ENCODE peak calls at places on chromosomes 6 and 20, in six cellular contexts. One of them, this sample, is unnamed.
A peak's percentile ranks its signal among the peaks of the same experiment; 100 is the strongest.

GRCh38 chr6:74749211-74750142 is 456.4 kb downstream of the COL12A1 start:
- DNase-seq in stimulated activated CD4-positive, alpha-beta T cell treated with anti-CD3 and anti-CD28 coated beads, Interleukin-15, amount 100 ng/mL, for 24 hours: no peak
- DNase-seq in lung microvascular endothelial cell: no peak
- DNase-seq in AG08395: no peak
- DNase-seq in activated T-helper 1 cell treated with anti-CD3 and anti-CD28 coated beads, Interleukin-2, amount 50 U/mL, for 16 hours: no peak
- DNase-seq in AG09319: no peak
- DNase-seq in this sample: no peak

GRCh38 chr20:48794360-48794759 is 33.4 kb downstream of the PREX1 start:
- DNase-seq in AG09319: no peak
- DNase-seq in AG08395: no peak
- DNase-seq in lung microvascular endothelial cell: no peak
- DNase-seq in activated T-helper 1 cell treated with anti-CD3 and anti-CD28 coated beads, Interleukin-2, amount 50 U/mL, for 16 hours: no peak
- DNase-seq in stimulated activated CD4-positive, alpha-beta T cell treated with anti-CD3 and anti-CD28 coated beads, Interleukin-15, amount 100 ng/mL, for 24 hours: no peak
- DNase-seq in this sample: no peak

GRCh38 chr20:51327251-51327841 is 215.2 kb downstream of the NFATC2 start:
- DNase-seq in activated T-helper 1 cell treated with anti-CD3 and anti-CD28 coated beads, Interleukin-2, amount 50 U/mL, for 16 hours: no peak
- DNase-seq in AG09319: peak; percentile 28
- DNase-seq in lung microvascular endothelial cell: peak; percentile 89
- DNase-seq in stimulated activated CD4-positive, alpha-beta T cell treated with anti-CD3 and anti-CD28 coated beads, Interleukin-15, amount 100 ng/mL, for 24 hours: no peak
- DNase-seq in AG08395: peak; percentile 81
- DNase-seq in this sample: no peak

GRCh38 chr6:142011775-142012174 is 121.0 kb upstream of the GJE1 start:
- DNase-seq in lung microvascular endothelial cell: no peak
- DNase-seq in AG08395: no peak
- DNase-seq in activated T-helper 1 cell treated with anti-CD3 and anti-CD28 coated beads, Interleukin-2, amount 50 U/mL, for 16 hours: no peak
- DNase-seq in AG09319: no peak
- DNase-seq in stimulated activated CD4-positive, alpha-beta T cell treated with anti-CD3 and anti-CD28 coated beads, Interleukin-15, amount 100 ng/mL, for 24 hours: no peak
- DNase-seq in this sample: no peak

GRCh38 chr6:43456737-43457126 is 1.4 kb upstream of the DLK2 start:
- DNase-seq in AG09319: no peak
- DNase-seq in lung microvascular endothelial cell: no peak
- DNase-seq in stimulated activated CD4-positive, alpha-beta T cell treated with anti-CD3 and anti-CD28 coated beads, Interleukin-15, amount 100 ng/mL, for 24 hours: no peak
- DNase-seq in activated T-helper 1 cell treated with anti-CD3 and anti-CD28 coated beads, Interleukin-2, amount 50 U/mL, for 16 hours: no peak
- DNase-seq in AG08395: no peak
- DNase-seq in this sample: no peak

GRCh38 chr20:63118786-63119450 is 97.0 kb downstream of the YTHDF1 start:
- DNase-seq in lung microvascular endothelial cell: no peak
- DNase-seq in activated T-helper 1 cell treated with anti-CD3 and anti-CD28 coated beads, Interleukin-2, amount 50 U/mL, for 16 hours: no peak
- DNase-seq in AG09319: no peak
- DNase-seq in stimulated activated CD4-positive, alpha-beta T cell treated with anti-CD3 and anti-CD28 coated beads, Interleukin-15, amount 100 ng/mL, for 24 hours: no peak
- DNase-seq in AG08395: no peak
- DNase-seq in this sample: no peak

GRCh38 chr6:1575213-1576041 is 34.3 kb upstream of the FOXC1 start:
- DNase-seq in activated T-helper 1 cell treated with anti-CD3 and anti-CD28 coated beads, Interleukin-2, amount 50 U/mL, for 16 hours: no peak
- DNase-seq in stimulated activated CD4-positive, alpha-beta T cell treated with anti-CD3 and anti-CD28 coated beads, Interleukin-15, amount 100 ng/mL, for 24 hours: no peak
- DNase-seq in lung microvascular endothelial cell: no peak
- DNase-seq in AG08395: peak; percentile 50
- DNase-seq in AG09319: no peak
- DNase-seq in this sample: peak; percentile 67

GRCh38 chr6:36114798-36115408 is 15.4 kb upstream of the MAPK13 start:
- DNase-seq in lung microvascular endothelial cell: no peak
- DNase-seq in AG08395: no peak
- DNase-seq in AG09319: no peak
- DNase-seq in stimulated activated CD4-positive, alpha-beta T cell treated with anti-CD3 and anti-CD28 coated beads, Interleukin-15, amount 100 ng/mL, for 24 hours: no peak
- DNase-seq in activated T-helper 1 cell treated with anti-CD3 and anti-CD28 coated beads, Interleukin-2, amount 50 U/mL, for 16 hours: no peak
- DNase-seq in this sample: peak; percentile 60

GRCh38 chr6:140623498-140623897 is 1249.0 kb upstream of the CITED2 start:
- DNase-seq in activated T-helper 1 cell treated with anti-CD3 and anti-CD28 coated beads, Interleukin-2, amount 50 U/mL, for 16 hours: no peak
- DNase-seq in lung microvascular endothelial cell: peak; percentile 16
- DNase-seq in stimulated activated CD4-positive, alpha-beta T cell treated with anti-CD3 and anti-CD28 coated beads, Interleukin-15, amount 100 ng/mL, for 24 hours: no peak
- DNase-seq in AG09319: peak; percentile 52
- DNase-seq in AG08395: peak; percentile 39
- DNase-seq in this sample: no peak

GRCh38 chr6:129686941-129687627 is 22.9 kb downstream of the ARHGAP18 start:
- DNase-seq in AG09319: no peak
- DNase-seq in lung microvascular endothelial cell: no peak
- DNase-seq in stimulated activated CD4-positive, alpha-beta T cell treated with anti-CD3 and anti-CD28 coated beads, Interleukin-15, amount 100 ng/mL, for 24 hours: peak; percentile 59
- DNase-seq in activated T-helper 1 cell treated with anti-CD3 and anti-CD28 coated beads, Interleukin-2, amount 50 U/mL, for 16 hours: no peak
- DNase-seq in AG08395: no peak
- DNase-seq in this sample: peak; percentile 76

GRCh38 chr20:19382371-19382770 is 169.9 kb downstream of the SLC24A3 start:
- DNase-seq in lung microvascular endothelial cell: no peak
- DNase-seq in stimulated activated CD4-positive, alpha-beta T cell treated with anti-CD3 and anti-CD28 coated beads, Interleukin-15, amount 100 ng/mL, for 24 hours: no peak
- DNase-seq in AG08395: no peak
- DNase-seq in activated T-helper 1 cell treated with anti-CD3 and anti-CD28 coated beads, Interleukin-2, amount 50 U/mL, for 16 hours: no peak
- DNase-seq in AG09319: no peak
- DNase-seq in this sample: no peak

GRCh38 chr20:46202758-46203509 is 84.8 kb downstream of the CD40 start:
- DNase-seq in stimulated activated CD4-positive, alpha-beta T cell treated with anti-CD3 and anti-CD28 coated beads, Interleukin-15, amount 100 ng/mL, for 24 hours: no peak
- DNase-seq in activated T-helper 1 cell treated with anti-CD3 and anti-CD28 coated beads, Interleukin-2, amount 50 U/mL, for 16 hours: no peak
- DNase-seq in lung microvascular endothelial cell: no peak
- DNase-seq in AG08395: peak; percentile 45
- DNase-seq in AG09319: no peak
- DNase-seq in this sample: no peak

GRCh38 chr20:24755411-24755922 is 193.6 kb upstream of the CST7 start:
- DNase-seq in stimulated activated CD4-positive, alpha-beta T cell treated with anti-CD3 and anti-CD28 coated beads, Interleukin-15, amount 100 ng/mL, for 24 hours: no peak
- DNase-seq in activated T-helper 1 cell treated with anti-CD3 and anti-CD28 coated beads, Interleukin-2, amount 50 U/mL, for 16 hours: no peak
- DNase-seq in AG08395: no peak
- DNase-seq in AG09319: no peak
- DNase-seq in lung microvascular endothelial cell: no peak
- DNase-seq in this sample: no peak

GRCh38 chr20:48826883-48827771 is 672 bp downstream of the PREX1 start:
- DNase-seq in AG09319: no peak
- DNase-seq in AG08395: no peak
- DNase-seq in lung microvascular endothelial cell: peak; percentile 49
- DNase-seq in activated T-helper 1 cell treated with anti-CD3 and anti-CD28 coated beads, Interleukin-2, amount 50 U/mL, for 16 hours: no peak
- DNase-seq in stimulated activated CD4-positive, alpha-beta T cell treated with anti-CD3 and anti-CD28 coated beads, Interleukin-15, amount 100 ng/mL, for 24 hours: peak; percentile 50
- DNase-seq in this sample: no peak

GRCh38 chr6:28922841-28923317 is 906 bp downstream of the TRIM27 start:
- DNase-seq in activated T-helper 1 cell treated with anti-CD3 and anti-CD28 coated beads, Interleukin-2, amount 50 U/mL, for 16 hours: no peak
- DNase-seq in stimulated activated CD4-positive, alpha-beta T cell treated with anti-CD3 and anti-CD28 coated beads, Interleukin-15, amount 100 ng/mL, for 24 hours: peak; percentile 57
- DNase-seq in lung microvascular endothelial cell: peak; percentile 84
- DNase-seq in AG08395: peak; percentile 28
- DNase-seq in AG09319: no peak
- DNase-seq in this sample: no peak

GRCh38 chr6:52293067-52293466 is 8.5 kb upstream of the MCM3 start:
- DNase-seq in AG09319: no peak
- DNase-seq in activated T-helper 1 cell treated with anti-CD3 and anti-CD28 coated beads, Interleukin-2, amount 50 U/mL, for 16 hours: no peak
- DNase-seq in stimulated activated CD4-positive, alpha-beta T cell treated with anti-CD3 and anti-CD28 coated beads, Interleukin-15, amount 100 ng/mL, for 24 hours: no peak
- DNase-seq in lung microvascular endothelial cell: peak; percentile 82
- DNase-seq in AG08395: no peak
- DNase-seq in this sample: no peak

GRCh38 chr6:75204959-75205775 is 686 bp downstream of the COL12A1 start:
- DNase-seq in stimulated activated CD4-positive, alpha-beta T cell treated with anti-CD3 and anti-CD28 coated beads, Interleukin-15, amount 100 ng/mL, for 24 hours: peak; percentile 46
- DNase-seq in lung microvascular endothelial cell: no peak
- DNase-seq in AG09319: no peak
- DNase-seq in AG08395: peak; percentile 47
- DNase-seq in activated T-helper 1 cell treated with anti-CD3 and anti-CD28 coated beads, Interleukin-2, amount 50 U/mL, for 16 hours: no peak
- DNase-seq in this sample: no peak

GRCh38 chr20:38127011-38127621 is 38.0 kb downstream of the TGM2 start:
- DNase-seq in lung microvascular endothelial cell: peak; percentile 69
- DNase-seq in AG08395: peak; percentile 82
- DNase-seq in activated T-helper 1 cell treated with anti-CD3 and anti-CD28 coated beads, Interleukin-2, amount 50 U/mL, for 16 hours: no peak
- DNase-seq in stimulated activated CD4-positive, alpha-beta T cell treated with anti-CD3 and anti-CD28 coated beads, Interleukin-15, amount 100 ng/mL, for 24 hours: no peak
- DNase-seq in AG09319: no peak
- DNase-seq in this sample: no peak

GRCh38 chr6:10511477-10511876 is 9.7 kb upstream of the GCNT2 start:
- DNase-seq in lung microvascular endothelial cell: peak; percentile 91
- DNase-seq in stimulated activated CD4-positive, alpha-beta T cell treated with anti-CD3 and anti-CD28 coated beads, Interleukin-15, amount 100 ng/mL, for 24 hours: no peak
- DNase-seq in activated T-helper 1 cell treated with anti-CD3 and anti-CD28 coated beads, Interleukin-2, amount 50 U/mL, for 16 hours: no peak
- DNase-seq in AG09319: no peak
- DNase-seq in AG08395: no peak
- DNase-seq in this sample: no peak

GRCh38 chr20:5222919-5223634 is 93.7 kb downstream of the PROKR2 start:
- DNase-seq in AG09319: peak; percentile 16
- DNase-seq in activated T-helper 1 cell treated with anti-CD3 and anti-CD28 coated beads, Interleukin-2, amount 50 U/mL, for 16 hours: no peak
- DNase-seq in lung microvascular endothelial cell: peak; percentile 73
- DNase-seq in AG08395: peak; percentile 84
- DNase-seq in stimulated activated CD4-positive, alpha-beta T cell treated with anti-CD3 and anti-CD28 coated beads, Interleukin-15, amount 100 ng/mL, for 24 hours: peak; percentile 71
- DNase-seq in this sample: peak; percentile 13

GRCh38 chr6:135853986-135854385 is 2.5 kb downstream of the PDE7B start:
- DNase-seq in stimulated activated CD4-positive, alpha-beta T cell treated with anti-CD3 and anti-CD28 coated beads, Interleukin-15, amount 100 ng/mL, for 24 hours: no peak
- DNase-seq in activated T-helper 1 cell treated with anti-CD3 and anti-CD28 coated beads, Interleukin-2, amount 50 U/mL, for 16 hours: no peak
- DNase-seq in lung microvascular endothelial cell: no peak
- DNase-seq in AG08395: no peak
- DNase-seq in AG09319: no peak
- DNase-seq in this sample: no peak

GRCh38 chr20:16761305-16761829 is 13.2 kb downstream of the OTOR start:
- DNase-seq in activated T-helper 1 cell treated with anti-CD3 and anti-CD28 coated beads, Interleukin-2, amount 50 U/mL, for 16 hours: no peak
- DNase-seq in AG08395: peak; percentile 81
- DNase-seq in AG09319: peak; percentile 45
- DNase-seq in stimulated activated CD4-positive, alpha-beta T cell treated with anti-CD3 and anti-CD28 coated beads, Interleukin-15, amount 100 ng/mL, for 24 hours: peak; percentile 48
- DNase-seq in lung microvascular endothelial cell: peak; percentile 83
- DNase-seq in this sample: peak; percentile 19

GRCh38 chr6:74731921-74732320 is 473.9 kb downstream of the COL12A1 start:
- DNase-seq in activated T-helper 1 cell treated with anti-CD3 and anti-CD28 coated beads, Interleukin-2, amount 50 U/mL, for 16 hours: no peak
- DNase-seq in lung microvascular endothelial cell: no peak
- DNase-seq in AG09319: peak; percentile 28
- DNase-seq in stimulated activated CD4-positive, alpha-beta T cell treated with anti-CD3 and anti-CD28 coated beads, Interleukin-15, amount 100 ng/mL, for 24 hours: no peak
- DNase-seq in AG08395: peak; percentile 36
- DNase-seq in this sample: no peak

GRCh38 chr6:110682460-110682853 is 132.8 kb downstream of the CDK19 start:
- DNase-seq in AG09319: peak; percentile 54
- DNase-seq in lung microvascular endothelial cell: peak; percentile 89
- DNase-seq in stimulated activated CD4-positive, alpha-beta T cell treated with anti-CD3 and anti-CD28 coated beads, Interleukin-15, amount 100 ng/mL, for 24 hours: peak; percentile 63
- DNase-seq in activated T-helper 1 cell treated with anti-CD3 and anti-CD28 coated beads, Interleukin-2, amount 50 U/mL, for 16 hours: no peak
- DNase-seq in AG08395: peak; percentile 68
- DNase-seq in this sample: peak; percentile 85

GRCh38 chr20:43715511-43715910 is 11.3 kb downstream of the GTSF1L start:
- DNase-seq in lung microvascular endothelial cell: no peak
- DNase-seq in activated T-helper 1 cell treated with anti-CD3 and anti-CD28 coated beads, Interleukin-2, amount 50 U/mL, for 16 hours: no peak
- DNase-seq in AG09319: no peak
- DNase-seq in stimulated activated CD4-positive, alpha-beta T cell treated with anti-CD3 and anti-CD28 coated beads, Interleukin-15, amount 100 ng/mL, for 24 hours: no peak
- DNase-seq in AG08395: no peak
- DNase-seq in this sample: no peak

GRCh38 chr20:13213335-13213734 is 7.7 kb upstream of the ISM1 start:
- DNase-seq in lung microvascular endothelial cell: no peak
- DNase-seq in activated T-helper 1 cell treated with anti-CD3 and anti-CD28 coated beads, Interleukin-2, amount 50 U/mL, for 16 hours: no peak
- DNase-seq in stimulated activated CD4-positive, alpha-beta T cell treated with anti-CD3 and anti-CD28 coated beads, Interleukin-15, amount 100 ng/mL, for 24 hours: no peak
- DNase-seq in AG09319: no peak
- DNase-seq in AG08395: no peak
- DNase-seq in this sample: no peak

GRCh38 chr6:21752054-21752811 is 158.7 kb downstream of the SOX4 start:
- DNase-seq in stimulated activated CD4-positive, alpha-beta T cell treated with anti-CD3 and anti-CD28 coated beads, Interleukin-15, amount 100 ng/mL, for 24 hours: no peak
- DNase-seq in activated T-helper 1 cell treated with anti-CD3 and anti-CD28 coated beads, Interleukin-2, amount 50 U/mL, for 16 hours: no peak
- DNase-seq in lung microvascular endothelial cell: peak; percentile 48
- DNase-seq in AG09319: no peak
- DNase-seq in AG08395: peak; percentile 39
- DNase-seq in this sample: no peak

GRCh38 chr20:44603327-44603726 is 20.9 kb downstream of the PKIG start:
- DNase-seq in lung microvascular endothelial cell: no peak
- DNase-seq in AG09319: no peak
- DNase-seq in AG08395: no peak
- DNase-seq in stimulated activated CD4-positive, alpha-beta T cell treated with anti-CD3 and anti-CD28 coated beads, Interleukin-15, amount 100 ng/mL, for 24 hours: no peak
- DNase-seq in activated T-helper 1 cell treated with anti-CD3 and anti-CD28 coated beads, Interleukin-2, amount 50 U/mL, for 16 hours: no peak
- DNase-seq in this sample: no peak

GRCh38 chr6:109490708-109491107 is 7.7 kb upstream of the ZBTB24 start:
- DNase-seq in AG09319: no peak
- DNase-seq in lung microvascular endothelial cell: no peak
- DNase-seq in AG08395: no peak
- DNase-seq in activated T-helper 1 cell treated with anti-CD3 and anti-CD28 coated beads, Interleukin-2, amount 50 U/mL, for 16 hours: no peak
- DNase-seq in stimulated activated CD4-positive, alpha-beta T cell treated with anti-CD3 and anti-CD28 coated beads, Interleukin-15, amount 100 ng/mL, for 24 hours: no peak
- DNase-seq in this sample: no peak

This sample was measured in GM12878.